ENCODE peak calls at places on chromosomes 6 and 20, in six cellular contexts. M is HCT116, F is HepG2, P is H1, G is GM12878, S is K562. H is an unnamed sample.

GRCh38 chr6:107731422-107732319 is 92.4 kb downstream of the SCML4 start:
- DNase-seq in M (no peak), F (no peak), P (no peak), G (no peak), S (no peak), H (no peak)

GRCh38 chr6:43142101-43142500 is 29.0 kb upstream of the SRF start:
- DNase-seq in M (no peak), F (no peak), P (no peak), G (no peak), S (no peak), H (no peak)

GRCh38 chr6:42166444-42167141 is 6.6 kb upstream of the GUCA1A start:
- DNase-seq in M (peak), F (peak), P (peak), G (peak), S (peak), H (peak)

GRCh38 chr6:39154705-39155104 is 39.7 kb upstream of the SAYSD1 start:
- DNase-seq in M (no peak), F (no peak), P (no peak), G (no peak), S (no peak), H (no peak)

GRCh38 chr20:5065489-5066383 is 54.0 kb downstream of the PCNA start:
- DNase-seq in M (peak), F (peak), P (no peak), G (no peak), S (no peak), H (no peak)

GRCh38 chr6:164344801-164345291 is 930.3 kb downstream of the QKI start:
- DNase-seq in M (no peak), F (no peak), P (no peak), G (no peak), S (no peak), H (peak)

GRCh38 chr6:107637316-107637715 is 147.4 kb downstream of the SOBP start:
- DNase-seq in M (no peak), F (no peak), P (no peak), G (no peak), S (no peak), H (no peak)

GRCh38 chr6:121413831-121414368 is 21.5 kb upstream of the GJA1 start:
- DNase-seq in M (no peak), F (no peak), P (no peak), G (no peak), S (no peak), H (no peak)

GRCh38 chr20:62840244-62841197 is 21.1 kb downstream of the TCFL5 start:
- DNase-seq in M (no peak), F (no peak), P (peak), G (no peak), S (no peak), H (no peak)

GRCh38 chr20:57658447-57659130 is 38.4 kb upstream of the ZBP1 start:
- DNase-seq in M (no peak), F (no peak), P (no peak), G (no peak), S (no peak), H (no peak)

GRCh38 chr6:21587182-21587924 is 6.2 kb upstream of the SOX4 start:
- DNase-seq in M (peak), F (peak), P (no peak), G (no peak), S (no peak), H (no peak)

GRCh38 chr6:166104107-166104506 is 63.5 kb downstream of the TBXT start:
- DNase-seq in M (no peak), F (no peak), P (no peak), G (no peak), S (no peak), H (no peak)

GRCh38 chr6:7214400-7214940 is 98.5 kb downstream of the SSR1 start:
- DNase-seq in M (no peak), F (no peak), P (no peak), G (no peak), S (no peak), H (no peak)

GRCh38 chr6:158095671-158096070 is 72.4 kb downstream of the SERAC1 start:
- DNase-seq in M (no peak), F (no peak), P (no peak), G (no peak), S (no peak), H (no peak)
- TF ChIP-seq ZNF274 in M (no peak), F (no peak), P (no peak), G (no peak), S (no peak), H (no peak)

GRCh38 chr6:54073487-54073886 is 37.8 kb upstream of the MLIP start:
- DNase-seq in M (no peak), F (no peak), P (no peak), G (no peak), S (no peak), H (no peak)

GRCh38 chr6:54074109-54074508 is 37.1 kb upstream of the MLIP start:
- DNase-seq in M (no peak), F (no peak), P (no peak), G (no peak), S (no peak), H (no peak)

GRCh38 chr6:54074591-54075195 is 36.5 kb upstream of the MLIP start:
- DNase-seq in M (no peak), F (no peak), P (no peak), G (no peak), S (no peak), H (no peak)

GRCh38 chr6:54071941-54072340 is 39.3 kb upstream of the MLIP start:
- DNase-seq in M (no peak), F (no peak), P (no peak), G (no peak), S (no peak), H (no peak)

GRCh38 chr6:54072708-54073313 is 38.4 kb upstream of the MLIP start:
- DNase-seq in M (no peak), F (no peak), P (no peak), G (no peak), S (no peak), H (no peak)
- TF ChIP-seq ZNF274 in M (no peak), F (no peak), P (no peak), G (no peak), S (no peak), H (no peak)

DNA sequence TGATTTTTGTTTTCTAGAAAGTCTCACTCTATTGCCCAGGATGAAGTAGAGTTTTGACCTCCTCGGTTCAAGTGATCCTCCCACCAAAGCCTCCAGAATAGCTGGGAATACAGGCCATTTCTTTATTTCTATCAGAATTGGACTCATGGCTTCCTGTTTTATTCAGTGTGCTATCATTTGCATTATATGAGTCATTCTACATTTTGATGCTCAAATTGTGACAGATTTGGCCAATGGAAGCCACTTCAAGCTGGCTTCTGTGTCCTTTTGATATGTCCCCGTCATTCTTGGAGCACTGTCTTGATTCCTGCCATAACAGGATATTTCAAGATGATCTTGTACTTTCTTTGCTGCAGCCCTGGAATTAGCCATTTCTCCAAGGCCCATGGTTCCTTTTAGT is 75.1 kb downstream of the CNBD2 start:
- DNase-seq in M (no peak), F (no peak), P (no peak), G (no peak), S (no peak), H (no peak)
- TF ChIP-seq ZNF274 in M (no peak), F (no peak), P (no peak), G (no peak), S (no peak), H (no peak)

DNA sequence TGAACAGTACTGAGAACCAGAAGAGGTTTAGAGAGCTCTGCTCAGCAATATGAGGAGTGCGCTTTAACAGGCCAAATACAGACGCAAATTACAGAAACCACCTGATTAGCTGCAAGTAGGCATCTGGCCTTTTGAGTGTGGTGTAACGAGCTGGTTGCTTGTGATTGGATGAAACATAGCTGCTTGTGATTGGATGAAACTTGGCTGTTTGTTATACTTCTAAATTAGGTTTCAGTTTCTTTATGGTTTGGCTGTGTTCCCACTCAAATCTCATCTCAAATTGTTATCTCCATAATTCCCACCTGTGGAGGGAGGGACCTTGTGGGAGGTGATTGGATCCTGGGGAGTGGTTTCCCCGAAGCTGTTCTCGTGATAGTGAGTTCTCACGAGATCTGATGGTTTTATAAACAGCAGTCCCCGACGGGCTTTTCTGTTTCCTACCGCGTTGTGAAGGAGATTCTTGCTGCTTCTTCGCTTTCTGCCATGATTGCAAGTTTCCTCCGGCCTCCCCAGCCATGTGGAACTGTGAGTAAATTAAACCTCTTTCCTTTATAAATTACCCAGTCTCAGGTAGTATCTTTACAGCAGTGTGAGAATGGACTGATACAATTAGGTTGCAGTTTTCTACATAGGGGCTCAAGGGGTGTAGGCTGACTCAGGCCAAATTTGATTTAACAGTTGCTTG is 655.9 kb upstream of the MAN1A1 start:
- DNase-seq in M (no peak), F (peak), P (no peak), G (no peak), S (no peak), H (no peak)
- TF ChIP-seq ZNF274 in M (no peak), F (no peak), P (no peak), G (no peak), S (no peak), H (no peak)

GRCh38 chr6:122790740-122791679 is 2.0 kb downstream of the SMPDL3A start:
- DNase-seq in M (no peak), F (peak), P (no peak), G (no peak), S (no peak), H (no peak)
- TF ChIP-seq ZNF274 in M (no peak), F (no peak), P (no peak), G (no peak), S (no peak), H (no peak)

GRCh38 chr20:25053207-25054132 is 4.5 kb downstream of the ACSS1 start:
- DNase-seq in M (no peak), F (no peak), P (no peak), G (no peak), S (no peak), H (no peak)
- TF ChIP-seq ZNF274 in M (no peak), F (no peak), P (no peak), G (no peak), S (no peak), H (no peak)

DNA sequence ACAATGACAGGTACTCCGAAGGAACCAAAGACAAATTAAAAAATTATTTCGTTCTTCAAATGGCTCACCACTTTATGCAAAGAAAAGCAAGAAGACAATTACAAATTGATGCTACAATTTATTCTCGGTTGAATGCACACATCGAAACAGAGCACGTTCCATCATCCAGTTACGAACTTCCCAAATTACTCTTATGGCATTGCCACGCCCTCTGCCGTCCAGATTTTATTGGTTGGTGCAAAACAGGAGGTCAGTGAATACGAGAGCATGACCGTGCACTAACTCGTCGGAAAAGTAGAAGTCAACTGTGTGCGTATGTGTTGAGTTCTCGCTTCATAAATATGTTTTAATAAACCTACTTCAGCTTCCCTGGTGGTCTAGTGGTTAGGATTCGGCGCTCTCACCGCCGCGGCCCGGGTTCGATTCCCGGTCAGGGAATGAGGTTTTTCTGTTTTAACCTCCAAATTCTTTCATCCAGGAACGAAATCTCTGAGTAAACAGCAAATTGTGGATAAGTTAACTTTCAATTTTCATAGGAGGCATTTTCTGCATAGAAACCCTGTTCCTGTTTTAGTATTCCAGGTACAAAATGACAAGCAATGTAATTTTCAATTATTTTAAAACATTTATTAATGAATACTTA is 23.2 kb downstream of the ZNF311 start:
- DNase-seq in M (peak), F (peak), P (peak), G (peak), S (peak), H (no peak)
- TF ChIP-seq ZNF274 in M (no peak), F (no peak), P (no peak), G (no peak), S (no peak), H (no peak)

GRCh38 chr6:146336200-146336599 is 207.4 kb upstream of the RAB32 start:
- DNase-seq in M (no peak), F (no peak), P (no peak), G (no peak), S (no peak), H (no peak)
- TF ChIP-seq ZNF274 in M (no peak), F (no peak), P (no peak), G (no peak), S (no peak), H (no peak)